ENCODE peak calls at places on chromosomes 16 and 17, in ten cellular contexts. A, X, L, M, H, O, U, D, S and F are unnamed samples.

GRCh38 chr16:53946745-53947386 is 242.9 kb downstream of the FTO start:
- DNase-seq in D (no peak), S (no peak), M (no peak), A (no peak), U (no peak), L (no peak), X (no peak), H (no peak), O (no peak), F (no peak)

GRCh38 chr17:2485543-2485942 is 26.1 kb downstream of the METTL16 start:
- DNase-seq in D (no peak), L (peak), H (peak), S (peak), M (no peak), X (no peak), O (no peak), A (peak), U (no peak), F (peak)

GRCh38 chr17:66717680-66718079 is 117.2 kb upstream of the CACNG5 start:
- DNase-seq in O (no peak), X (no peak), A (peak), S (no peak), M (peak), H (no peak), U (no peak), L (no peak), D (peak), F (no peak)

GRCh38 chr17:42112552-42113176 is at the start of gene DHX58:
- DNase-seq in M (peak), A (peak), O (peak), U (no peak), D (peak), X (no peak), S (peak), L (peak), H (peak), F (peak)

GRCh38 chr16:60852635-60853034 is 1183.6 kb downstream of the CDH8 start:
- DNase-seq in U (no peak), X (no peak), O (no peak), A (no peak), H (no peak), S (no peak), M (no peak), D (no peak), L (no peak), F (no peak)

GRCh38 chr17:82805823-82806222 is 34.0 kb downstream of the ZNF750 start:
- DNase-seq in D (no peak), S (no peak), H (no peak), M (no peak), U (no peak), L (no peak), A (no peak), X (no peak), O (no peak), F (no peak)

GRCh38 chr17:57544381-57544780 is 200.7 kb downstream of the CCDC182 start:
- DNase-seq in S (no peak), U (no peak), O (no peak), L (no peak), H (no peak), M (no peak), X (no peak), A (no peak), D (no peak), F (no peak)

GRCh38 chr16:79972053-79972704 is 371.6 kb upstream of the MAF start:
- DNase-seq in U (no peak), O (no peak), D (no peak), M (no peak), H (no peak), A (peak), S (no peak), X (no peak), L (no peak), F (peak)

GRCh38 chr17:45308016-45308365 is 8.8 kb downstream of the MAP3K14 start:
- DNase-seq in L (no peak), H (no peak), S (no peak), D (no peak), M (no peak), A (no peak), U (no peak), X (no peak), O (no peak), F (no peak)

GRCh38 chr17:79125503-79125902 is 50.9 kb downstream of the ENGASE start:
- DNase-seq in M (no peak), S (no peak), X (no peak), O (no peak), D (no peak), L (no peak), U (no peak), H (no peak), A (no peak), F (no peak)

GRCh38 chr17:79124513-79125209 is 50.0 kb downstream of the ENGASE start:
- DNase-seq in H (no peak), L (no peak), U (no peak), X (no peak), S (no peak), A (no peak), M (no peak), D (no peak), O (no peak), F (no peak)

GRCh38 chr17:79123988-79124387 is 49.4 kb downstream of the ENGASE start:
- DNase-seq in O (no peak), U (no peak), L (no peak), X (no peak), M (no peak), D (no peak), S (no peak), A (no peak), H (no peak), F (no peak)

GRCh38 chr17:79127534-79128135 is 53.0 kb downstream of the ENGASE start:
- DNase-seq in M (no peak), X (no peak), O (no peak), A (no peak), L (no peak), S (no peak), H (no peak), U (no peak), D (no peak), F (no peak)

DNA sequence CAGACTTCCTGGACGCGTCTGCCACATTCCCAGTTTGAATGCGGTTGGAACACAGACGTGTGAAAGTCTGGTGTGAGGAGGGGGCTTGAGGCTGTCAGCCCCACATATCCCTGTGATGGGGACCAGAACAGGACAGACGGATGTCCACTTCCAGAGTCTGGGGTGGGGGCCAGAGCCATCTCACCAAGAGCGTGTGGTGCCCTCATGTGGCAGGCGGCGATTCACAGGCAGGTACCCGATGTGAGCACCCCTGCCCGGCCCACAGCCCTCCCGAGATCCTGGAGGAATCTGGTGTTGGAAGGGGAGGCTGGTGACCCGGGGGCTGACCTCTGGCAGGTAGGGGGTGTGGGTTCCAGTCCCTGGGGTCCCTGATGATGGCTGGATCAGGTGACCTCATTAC is 51.5 kb downstream of the ENGASE start:
- DNase-seq in O (peak), M (no peak), X (no peak), D (no peak), S (no peak), L (no peak), U (no peak), A (no peak), H (peak), F (no peak)
- TF ChIP-seq CTCF in O (no peak), M (no peak), X (peak), D (no peak), S (peak), L (peak), U (no peak), A (peak), H (peak), F (no peak)

GRCh38 chr16:6247771-6248170 is 1084.9 kb upstream of the RBFOX1 start:
- DNase-seq in O (no peak), H (no peak), M (no peak), A (no peak), L (no peak), X (no peak), U (no peak), D (no peak), S (no peak), F (no peak)

GRCh38 chr16:6249863-6250262 is 1082.8 kb upstream of the RBFOX1 start:
- DNase-seq in S (no peak), A (no peak), X (no peak), D (no peak), H (no peak), M (no peak), L (no peak), O (no peak), U (no peak), F (no peak)

GRCh38 chr16:6250516-6250915 is 1082.1 kb upstream of the RBFOX1 start:
- DNase-seq in M (no peak), D (no peak), X (no peak), O (no peak), H (no peak), U (no peak), S (no peak), A (no peak), L (no peak), F (no peak)

GRCh38 chr16:6247150-6247549 is 1085.5 kb upstream of the RBFOX1 start:
- DNase-seq in O (no peak), X (no peak), L (no peak), M (no peak), H (no peak), U (no peak), S (no peak), D (no peak), A (no peak), F (no peak)
- H3K4me3 ChIP-seq in O (no peak), X (no peak), L (no peak), M (no peak), H (no peak), U (no peak), S (no peak), D (no peak), A (no peak), F (no peak)

GRCh38 chr17:38400286-38400685 is 28.0 kb upstream of the ARHGAP23 start:
- DNase-seq in D (no peak), O (no peak), S (no peak), H (no peak), X (no peak), M (no peak), L (no peak), U (no peak), A (no peak), F (no peak)

GRCh38 chr17:38402897-38403296 is 25.4 kb upstream of the ARHGAP23 start:
- DNase-seq in X (no peak), H (no peak), O (no peak), M (no peak), A (no peak), L (no peak), D (no peak), U (no peak), S (no peak), F (no peak)

GRCh38 chr17:38403491-38403890 is 24.8 kb upstream of the ARHGAP23 start:
- DNase-seq in A (peak), H (no peak), S (peak), L (peak), X (no peak), U (no peak), D (no peak), O (no peak), M (no peak), F (peak)

GRCh38 chr17:38404174-38404943 is 23.9 kb upstream of the ARHGAP23 start:
- DNase-seq in H (no peak), S (no peak), D (no peak), O (no peak), L (no peak), X (no peak), U (no peak), A (no peak), M (no peak), F (no peak)

DNA sequence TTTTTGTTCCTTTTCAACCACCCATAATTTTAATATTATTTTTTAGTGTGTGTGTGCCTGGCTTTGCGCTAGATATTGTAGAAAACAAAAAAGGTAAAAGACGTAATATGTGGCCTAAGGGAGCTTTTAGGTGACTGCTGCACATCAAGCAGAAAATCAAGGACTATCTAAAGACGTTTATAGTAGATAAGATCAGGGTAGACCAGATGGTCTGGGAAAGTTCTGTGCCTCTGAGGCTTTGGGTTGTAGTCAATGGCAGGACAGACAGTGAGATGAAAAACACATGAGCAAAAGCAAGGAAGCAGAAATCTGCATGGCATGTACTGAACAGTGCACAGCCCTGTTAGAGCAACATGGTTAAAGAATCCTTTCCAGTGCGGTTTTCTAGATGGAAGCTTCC is 26.8 kb upstream of the ARHGAP23 start:
- DNase-seq in H (no peak), D (no peak), U (no peak), L (peak), O (no peak), A (no peak), X (no peak), M (no peak), S (no peak), F (no peak)
- TF ChIP-seq CTCF in H (no peak), D (no peak), U (no peak), L (no peak), O (no peak), A (no peak), X (no peak), M (no peak), S (no peak), F (no peak)

DNA sequence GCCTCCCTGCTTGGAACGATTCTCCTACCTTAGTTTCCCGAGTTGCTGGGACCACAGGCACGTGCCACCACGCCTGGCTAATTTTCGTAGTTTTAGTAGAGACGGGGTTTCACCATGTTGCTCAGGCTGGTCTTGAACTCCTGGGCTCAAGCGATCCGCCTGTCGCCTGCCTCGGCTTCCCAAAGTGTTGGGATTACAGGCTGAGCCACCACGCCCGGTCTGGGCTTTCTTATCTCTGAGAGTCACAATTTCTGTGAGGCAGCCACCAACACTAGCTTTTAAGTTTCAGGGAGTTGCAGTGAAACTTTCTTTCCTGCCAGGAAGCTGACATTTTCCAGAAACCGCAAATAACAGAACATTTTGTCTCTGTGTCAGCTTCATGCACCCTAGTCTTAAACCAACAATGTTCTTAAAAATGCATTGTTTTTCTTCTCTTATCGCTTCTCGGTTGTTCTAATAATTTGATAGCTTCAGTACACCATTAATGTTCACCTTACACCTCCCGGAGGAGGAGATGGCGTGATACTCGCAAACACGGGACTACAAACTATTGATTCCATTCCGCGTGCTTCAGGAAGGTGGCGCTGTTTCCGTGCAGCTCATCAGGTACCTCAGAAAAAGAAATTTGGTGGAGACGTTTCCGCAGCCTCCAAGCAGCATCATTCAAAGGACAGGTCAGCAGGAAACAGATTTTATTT is 7.4 kb upstream of the DHRS7B start:
- DNase-seq in M (peak), D (peak), X (peak), H (peak), S (peak), L (peak), U (peak), O (peak), A (peak), F (peak)
- H3K4me3 ChIP-seq in M (no peak), D (no peak), X (no peak), H (no peak), S (no peak), L (no peak), U (peak), O (no peak), A (no peak), F (peak)

GRCh38 chr17:29613371-29613837 is 9.3 kb downstream of the CORO6 start:
- DNase-seq in O (peak), X (no peak), D (peak), A (peak), H (peak), M (peak), S (peak), U (peak), L (peak), F (peak)
- TF ChIP-seq CTCF in O (peak), X (no peak), D (no peak), A (peak), H (peak), M (peak), S (peak), U (peak), L (peak), F (peak)

GRCh38 chr16:27242868-27243590 is 25.5 kb downstream of the NSMCE1 start:
- DNase-seq in M (no peak), O (no peak), D (peak), H (peak), X (no peak), L (peak), U (no peak), A (no peak), S (peak), F (peak)
- H3K4me3 ChIP-seq in M (no peak), O (no peak), D (no peak), H (peak), X (no peak), L (peak), U (no peak), A (no peak), S (peak), F (no peak)